ENCODE peak calls at places on chromosome 3, in nine cellular contexts. D is left lung; Z is GM23338; T is CD8-positive, alpha-beta T cell; J is HepG2; X is IMR-90; E is ovary; F is thoracic aorta; L is neural progenitor cell. O is an unnamed sample.

GRCh38 chr3:65919841-65920240 is 118.9 kb downstream of the MAGI1 start:
- DNase-seq in E (no peak), F (no peak), Z (no peak), J (no peak), T (no peak), D (no peak), X (peak), L (no peak), O (no peak)

GRCh38 chr3:35929158-35929557 is 289.8 kb downstream of the ARPP21 start:
- DNase-seq in E (no peak), L (no peak), X (peak), T (no peak), J (no peak), Z (no peak), F (no peak), D (no peak), O (no peak)

GRCh38 chr3:124582621-124583437 is 147.4 kb upstream of the UMPS start:
- DNase-seq in J (peak), D (no peak), T (no peak), Z (no peak), L (no peak), X (no peak), F (no peak), E (no peak), O (no peak)

GRCh38 chr3:72418856-72419255 is 429.4 kb downstream of the SHQ1 start:
- DNase-seq in D (no peak), F (no peak), Z (peak), E (no peak), T (no peak), L (no peak), J (no peak), X (no peak), O (no peak)

GRCh38 chr3:65342084-65342683 is 654.4 kb upstream of the ADAMTS9 start:
- DNase-seq in L (peak), X (peak), Z (peak), D (peak), J (peak), F (no peak), T (no peak), E (peak), O (no peak)

GRCh38 chr3:80767599-80767998 is 993.8 kb downstream of the GBE1 start:
- DNase-seq in X (no peak), L (no peak), D (no peak), J (no peak), T (no peak), E (no peak), F (no peak), Z (peak), O (no peak)

GRCh38 chr3:24521306-24522154 is 26.9 kb upstream of the THRB start:
- DNase-seq in X (no peak), T (no peak), L (peak), D (peak), J (peak), Z (peak), E (peak), F (no peak), O (peak)

GRCh38 chr3:169218314-169218983 is 445.1 kb downstream of the MECOM start:
- DNase-seq in D (no peak), X (peak), L (peak), Z (peak), F (no peak), T (no peak), J (peak), E (no peak), O (no peak)

GRCh38 chr3:167008765-167009164 is 371.3 kb downstream of the ZBBX start:
- DNase-seq in F (no peak), T (no peak), E (no peak), D (no peak), X (no peak), L (no peak), Z (no peak), J (no peak), O (no peak)

GRCh38 chr3:66224220-66224619 is 3.4 kb downstream of the SLC25A26 start:
- DNase-seq in E (no peak), T (no peak), F (no peak), L (no peak), X (no peak), J (no peak), Z (no peak), D (no peak), O (no peak)

GRCh38 chr3:119885746-119886530 is 104.0 kb downstream of the NR1I2 start:
- DNase-seq in D (no peak), X (no peak), F (no peak), E (no peak), L (no peak), Z (no peak), J (no peak), T (no peak), O (no peak)

GRCh38 chr3:154018100-154018696 is 103.0 kb upstream of the ARHGEF26 start:
- DNase-seq in D (no peak), J (peak), E (no peak), Z (peak), F (no peak), L (peak), X (peak), T (peak), O (no peak)

GRCh38 chr3:14353486-14353885 is 48.9 kb upstream of the SLC6A6 start:
- DNase-seq in J (no peak), T (no peak), Z (no peak), F (no peak), D (no peak), X (no peak), L (peak), E (no peak), O (no peak)

GRCh38 chr3:123458255-123458654 is 9.4 kb upstream of the ADCY5 start:
- DNase-seq in E (no peak), Z (no peak), X (no peak), F (no peak), T (no peak), D (no peak), J (no peak), L (no peak), O (no peak)

GRCh38 chr3:11074007-11074406 is 80.3 kb upstream of the HRH1 start:
- DNase-seq in Z (no peak), F (no peak), E (no peak), T (no peak), D (no peak), J (no peak), L (no peak), X (no peak), O (peak)

GRCh38 chr3:194806991-194807685 is 121.5 kb downstream of the FAM43A start:
- DNase-seq in Z (no peak), E (no peak), D (no peak), F (no peak), J (no peak), L (no peak), T (no peak), X (peak), O (no peak)

GRCh38 chr3:113753376-113753985 is 6.6 kb downstream of the ATP6V1A start:
- DNase-seq in T (no peak), D (no peak), E (no peak), J (no peak), Z (peak), F (no peak), X (no peak), L (peak), O (no peak)

GRCh38 chr3:53193466-53194217 is 32.6 kb downstream of the PRKCD start:
- DNase-seq in E (peak), L (peak), X (no peak), Z (no peak), T (no peak), F (no peak), J (no peak), D (no peak), O (no peak)

GRCh38 chr3:128987297-128987696 is 6.6 kb downstream of the CFAP92 start:
- DNase-seq in J (no peak), L (no peak), T (no peak), F (no peak), D (no peak), E (no peak), X (no peak), Z (no peak), O (no peak)

GRCh38 chr3:71454513-71455423 is 128.8 kb downstream of the FOXP1 start:
- DNase-seq in E (no peak), L (no peak), T (peak), J (no peak), D (no peak), Z (no peak), F (no peak), X (no peak), O (no peak)

GRCh38 chr3:11619461-11619860 is 24.3 kb downstream of the VGLL4 start:
- DNase-seq in L (no peak), X (no peak), D (no peak), E (no peak), J (no peak), T (no peak), F (no peak), Z (no peak), O (no peak)

GRCh38 chr3:46276497-46277099 is 34.3 kb downstream of the CCR3 start:
- DNase-seq in F (no peak), Z (peak), X (no peak), E (no peak), D (peak), L (peak), J (peak), T (peak), O (no peak)

GRCh38 chr3:152353578-152353977 is 84.8 kb downstream of the MBNL1 start:
- DNase-seq in L (no peak), X (no peak), D (no peak), T (no peak), J (no peak), E (no peak), Z (no peak), F (no peak), O (no peak)

GRCh38 chr3:108474581-108474980 is 35.8 kb downstream of the MYH15 start:
- DNase-seq in X (peak), D (no peak), Z (no peak), L (no peak), T (no peak), E (no peak), J (no peak), F (no peak), O (no peak)

GRCh38 chr3:67384790-67385397 is 269.5 kb downstream of the SUCLG2 start:
- DNase-seq in F (no peak), J (peak), X (peak), Z (peak), T (peak), L (peak), D (no peak), E (no peak), O (no peak)

GRCh38 chr3:156602424-156602823 is 47.5 kb upstream of the SSR3 start:
- DNase-seq in Z (no peak), L (no peak), D (no peak), E (no peak), T (no peak), X (no peak), F (no peak), J (no peak), O (no peak)

GRCh38 chr3:52120576-52121458 is 33.4 kb downstream of the POC1A start:
- DNase-seq in E (no peak), Z (no peak), T (no peak), X (no peak), J (no peak), D (no peak), L (no peak), F (no peak), O (no peak)
- H3K27ac ChIP-seq in E (peak), Z (no peak), T (no peak), X (no peak), J (no peak), D (peak), L (no peak), F (no peak), O (peak)

DNA sequence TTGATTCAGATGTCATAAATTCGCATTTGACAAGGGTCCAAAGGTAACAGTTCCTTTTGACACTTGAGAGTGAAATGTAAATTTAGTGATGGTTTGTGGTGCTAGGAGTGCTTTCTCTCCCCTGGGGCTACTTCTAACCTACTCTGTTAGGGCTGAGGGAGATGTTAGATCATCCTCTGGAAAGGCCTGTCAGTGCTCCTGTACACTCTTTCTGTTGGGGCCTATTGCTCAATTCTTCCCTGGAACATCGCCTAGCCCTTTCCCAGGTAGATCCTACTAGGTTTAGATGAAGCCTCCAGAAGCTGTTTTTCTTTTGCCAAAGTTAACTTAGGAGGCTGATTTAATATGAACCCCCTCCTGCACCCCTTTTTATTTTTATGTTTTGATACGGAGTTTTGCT is 1.4 kb downstream of the PCCB start:
- DNase-seq in E (no peak), Z (no peak), L (no peak), T (no peak), F (no peak), X (no peak), J (no peak), D (no peak), O (no peak)
- H3K4me3 ChIP-seq in E (no peak), Z (peak), L (peak), T (peak), F (peak), X (no peak), J (peak), D (peak), O (peak)

DNA sequence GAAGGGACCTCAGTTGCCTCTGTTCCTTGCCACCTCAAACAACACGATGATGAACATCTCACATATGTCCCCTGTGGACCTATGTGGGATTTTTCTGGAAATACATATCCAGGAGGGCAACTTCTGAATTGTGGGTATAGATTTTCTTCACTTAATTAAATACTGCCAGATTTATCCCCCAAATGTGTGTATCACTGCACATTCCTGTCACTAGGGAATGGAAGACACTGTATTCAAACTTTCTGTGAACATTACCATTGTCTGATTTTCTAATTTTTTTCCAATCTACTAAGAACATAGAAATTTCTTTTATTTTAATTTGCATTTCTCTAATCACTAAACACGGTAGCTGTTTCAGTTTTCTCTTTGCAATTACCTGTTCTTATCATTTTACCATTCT is 102.0 kb upstream of the MRPS22 start:
- DNase-seq in T (no peak), J (no peak), Z (no peak), L (no peak), E (no peak), D (no peak), F (no peak), X (no peak), O (no peak)
- TF ChIP-seq CTCF in T (no peak), J (no peak), Z (peak), L (peak), E (peak), D (no peak), F (no peak), X (peak), O (no peak)

DNA sequence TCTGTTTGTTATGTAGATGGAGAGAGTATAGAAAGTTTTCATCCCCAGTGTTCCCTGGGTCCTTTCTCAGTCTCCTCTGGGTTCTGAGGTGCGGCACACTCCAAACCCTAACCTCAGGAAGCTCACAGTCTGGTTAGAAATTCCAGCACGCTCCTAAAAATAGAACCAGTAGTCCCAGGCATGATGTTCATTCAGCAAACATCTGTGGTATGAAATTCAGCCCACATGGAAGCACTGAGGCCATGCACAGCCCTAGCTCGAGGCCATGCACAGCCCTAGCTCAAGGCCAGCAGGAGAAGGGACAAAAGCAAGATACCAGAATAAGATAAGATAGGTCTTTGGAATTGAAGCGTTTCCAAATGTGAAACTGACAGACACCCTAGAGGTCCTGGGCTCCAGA is 82.3 kb upstream of the OXTR start:
- DNase-seq in F (no peak), L (no peak), J (peak), E (no peak), X (peak), Z (no peak), T (no peak), D (no peak), O (no peak)
- H3K27ac ChIP-seq in F (no peak), L (no peak), J (no peak), E (no peak), X (no peak), Z (no peak), T (no peak), D (no peak), O (no peak)

GRCh38 chr3:17551333-17551732 is 191.1 kb downstream of the TBC1D5 start:
- DNase-seq in Z (no peak), F (no peak), D (no peak), E (no peak), J (no peak), L (no peak), T (no peak), X (no peak), O (no peak)

GRCh38 chr3:17544632-17545031 is 197.8 kb downstream of the TBC1D5 start:
- DNase-seq in Z (no peak), F (no peak), J (no peak), T (no peak), E (no peak), D (no peak), L (no peak), X (peak), O (no peak)

GRCh38 chr3:17550624-17551023 is 191.8 kb downstream of the TBC1D5 start:
- DNase-seq in T (no peak), L (no peak), E (no peak), Z (no peak), D (no peak), J (no peak), X (no peak), F (no peak), O (no peak)

GRCh38 chr3:17552351-17552750 is 190.1 kb downstream of the TBC1D5 start:
- DNase-seq in F (no peak), E (no peak), X (no peak), Z (no peak), J (no peak), D (no peak), L (no peak), T (no peak), O (no peak)

GRCh38 chr3:17546500-17546899 is 195.9 kb downstream of the TBC1D5 start:
- DNase-seq in Z (no peak), T (no peak), L (no peak), D (no peak), E (no peak), X (no peak), J (no peak), F (no peak), O (no peak)
- H3K4me3 ChIP-seq in Z (no peak), T (no peak), L (no peak), D (no peak), E (no peak), X (no peak), J (no peak), F (no peak), O (no peak)

DNA sequence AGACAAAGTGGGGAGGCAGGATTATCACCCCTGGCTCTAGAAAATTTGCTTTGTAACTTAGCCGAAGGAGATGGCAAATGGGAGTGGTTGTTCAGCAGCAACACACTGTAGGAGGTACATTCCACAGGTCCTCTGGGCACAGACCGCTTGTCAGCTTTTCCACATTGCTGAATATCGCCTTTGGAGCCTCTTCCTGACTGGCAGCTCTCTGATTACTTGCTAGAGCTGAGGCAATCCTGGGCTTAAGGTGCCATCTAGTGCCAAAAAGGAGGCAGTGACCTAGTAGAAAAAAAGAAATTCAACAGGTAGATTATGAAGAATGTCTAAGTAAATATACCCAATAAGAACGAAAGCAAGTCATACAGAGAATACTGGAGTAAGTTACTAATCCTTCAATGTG is 13.1 kb upstream of the SCN5A start:
- DNase-seq in Z (peak), T (no peak), F (no peak), E (no peak), J (peak), D (no peak), X (peak), L (peak), O (no peak)
- TF ChIP-seq CTCF in Z (peak), T (no peak), F (no peak), E (no peak), J (peak), D (no peak), X (peak), L (peak), O (no peak)

GRCh38 chr3:38002940-38003339 is 12.4 kb downstream of the VILL start:
- DNase-seq in D (no peak), J (no peak), Z (no peak), T (no peak), E (peak), F (no peak), X (no peak), L (no peak), O (no peak)
- H3K27ac ChIP-seq in D (no peak), J (no peak), Z (no peak), T (no peak), E (no peak), F (no peak), X (no peak), L (no peak), O (no peak)